ENCODE peak calls at places on chromosomes 11 and 22, in nine cellular contexts. I is omental fat pad, G is GM12864, L is astrocyte of the cerebellum, D is GM12865, N is AG04450, S is WTC11, J is uterus, M is esophagus muscularis mucosa. C is an unnamed sample.

GRCh38 chr11:103668859-103669258 is 367.6 kb upstream of the DDI1 start:
- DNase-seq in I (no peak), G (no peak), L (no peak), D (no peak), N (no peak), S (no peak), J (no peak), M (no peak), C (no peak)

GRCh38 chr22:27218521-27218920 is 561.1 kb downstream of the MIAT start:
- DNase-seq in I (no peak), G (no peak), L (no peak), D (no peak), N (no peak), S (no peak), J (peak; percentile 77), M (no peak), C (no peak)

GRCh38 chr11:65442952-65443351 is 20.4 kb downstream of the NEAT1 start:
- DNase-seq in I (no peak), G (no peak), L (no peak), D (peak; percentile 43), N (no peak), S (no peak), J (peak; percentile 20), M (peak; percentile 37), C (no peak)

GRCh38 chr11:115645631-115646271 is 141.5 kb upstream of the CADM1 start:
- DNase-seq in I (no peak), G (no peak), L (no peak), D (no peak), N (no peak), S (peak; percentile 87), J (peak; percentile 24), M (no peak), C (no peak)

GRCh38 chr11:68090706-68091105 is 30.5 kb downstream of the CHKA start:
- DNase-seq in I (no peak), G (no peak), L (no peak), D (peak; percentile 24), N (no peak), S (no peak), J (no peak), M (no peak), C (peak; percentile 22)

GRCh38 chr11:3674189-3674588 is 3.0 kb upstream of the CHRNA10 start:
- DNase-seq in I (no peak), G (no peak), L (peak; percentile 71), D (no peak), N (peak; percentile 16), S (no peak), J (no peak), M (no peak), C (no peak)

GRCh38 chr22:40116496-40117200 is 61.1 kb upstream of the TNRC6B start:
- DNase-seq in I (no peak), G (no peak), L (no peak), D (no peak), N (no peak), S (no peak), J (no peak), M (no peak), C (peak; percentile 49)

GRCh38 chr11:32706985-32707736 is 87.3 kb downstream of the CCDC73 start:
- DNase-seq in I (no peak), G (no peak), L (peak; percentile 75), D (peak; percentile 30), N (peak; percentile 21), S (no peak), J (no peak), M (no peak), C (no peak)

GRCh38 chr11:64629796-64630562 is 39.0 kb downstream of the SLC22A12 start:
- DNase-seq in I (no peak), G (no peak), L (no peak), D (no peak), N (no peak), S (peak; percentile 99), J (peak; percentile 47), M (no peak), C (no peak)

GRCh38 chr11:67163006-67163405 is 43.9 kb downstream of the KDM2A start:
- DNase-seq in I (no peak), G (no peak), L (no peak), D (no peak), N (no peak), S (no peak), J (no peak), M (no peak), C (no peak)

GRCh38 chr22:39994046-39994565 is 648 bp upstream of the FAM83F start:
- DNase-seq in I (no peak), G (no peak), L (no peak), D (no peak), N (no peak), S (no peak), J (no peak), M (no peak), C (peak; percentile 86)

GRCh38 chr11:2413735-2414579 is 13.4 kb downstream of the TSSC4 start:
- DNase-seq in I (no peak), G (no peak), L (no peak), D (no peak), N (no peak), S (no peak), J (no peak), M (no peak), C (no peak)

GRCh38 chr11:8220261-8221024 is 43.2 kb downstream of the LMO1 start:
- DNase-seq in I (no peak), G (no peak), L (no peak), D (no peak), N (no peak), S (no peak), J (no peak), M (no peak), C (no peak)

GRCh38 chr11:8217926-8218325 is 45.8 kb downstream of the LMO1 start:
- DNase-seq in I (no peak), G (no peak), L (no peak), D (no peak), N (no peak), S (no peak), J (no peak), M (no peak), C (no peak)

GRCh38 chr11:8218409-8218808 is 45.3 kb downstream of the LMO1 start:
- DNase-seq in I (no peak), G (no peak), L (no peak), D (no peak), N (no peak), S (no peak), J (no peak), M (no peak), C (no peak)

GRCh38 chr11:8218840-8219239 is 44.8 kb downstream of the LMO1 start:
- DNase-seq in I (no peak), G (no peak), L (no peak), D (no peak), N (no peak), S (no peak), J (no peak), M (no peak), C (no peak)

DNA sequence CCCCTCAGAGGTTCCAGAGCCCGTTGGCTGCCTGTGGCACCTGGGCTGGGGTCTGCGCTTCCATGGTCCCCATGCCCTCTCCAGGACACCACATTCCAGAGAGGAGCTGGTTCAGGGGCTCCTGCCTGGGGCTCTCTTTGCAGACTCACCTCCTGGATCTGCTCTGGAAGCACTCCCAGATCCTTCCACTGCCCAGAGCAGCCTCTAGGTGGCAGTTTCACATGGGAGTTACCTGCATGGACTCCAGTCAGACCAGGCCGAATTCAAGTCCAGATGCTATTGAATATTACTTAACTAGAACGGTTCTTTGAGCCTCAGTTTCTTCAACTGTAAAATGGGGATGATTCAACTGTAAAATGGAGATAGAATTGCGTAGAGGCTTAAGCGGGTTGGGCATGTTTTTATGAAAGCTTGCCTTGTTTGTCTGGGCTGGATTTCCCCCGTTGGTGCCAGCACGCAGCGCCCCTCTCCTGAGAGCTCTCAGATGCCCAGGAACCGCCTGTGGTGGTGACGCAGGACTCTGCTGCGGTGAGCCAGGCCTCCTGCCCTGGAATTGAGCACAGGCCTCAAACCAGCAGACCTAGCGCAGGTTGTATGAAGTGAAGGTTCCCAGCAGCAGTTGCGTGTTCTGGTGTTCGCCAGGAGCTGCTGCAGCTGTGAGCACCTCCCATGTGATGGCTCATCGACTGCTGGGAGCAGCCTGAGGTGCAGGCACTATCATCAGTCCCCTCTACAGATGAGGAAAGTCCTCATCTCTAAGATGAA is 44.2 kb downstream of the LMO1 start:
- DNase-seq in I (no peak), G (peak; percentile 10), L (peak; percentile 34), D (peak; percentile 60), N (peak; percentile 15), S (peak; percentile 75), J (no peak), M (no peak), C (peak; percentile 38)
- TF ChIP-seq CTCF in I (no peak), G (peak; percentile 80), L (peak; percentile 89), D (peak; percentile 74), N (peak; percentile 76), S (peak; percentile 54), J (peak; percentile 19), M (peak; percentile 33), C (peak; percentile 36)

GRCh38 chr11:90208857-90209256 is 14.0 kb downstream of the CHORDC1 start:
- DNase-seq in I (no peak), G (no peak), L (no peak), D (no peak), N (no peak), S (no peak), J (no peak), M (no peak), C (no peak)

GRCh38 chr11:90204407-90204806 is 18.4 kb downstream of the CHORDC1 start:
- DNase-seq in I (no peak), G (no peak), L (no peak), D (no peak), N (no peak), S (no peak), J (no peak), M (no peak), C (no peak)

GRCh38 chr11:90202342-90202741 is 20.5 kb downstream of the CHORDC1 start:
- DNase-seq in I (no peak), G (no peak), L (no peak), D (no peak), N (no peak), S (no peak), J (no peak), M (no peak), C (no peak)

GRCh38 chr11:90204832-90205646 is 17.8 kb downstream of the CHORDC1 start:
- DNase-seq in I (no peak), G (peak; percentile 27), L (peak; percentile 51), D (peak; percentile 63), N (peak; percentile 23), S (no peak), J (no peak), M (no peak), C (peak; percentile 17)
- TF ChIP-seq CTCF in I (no peak), G (peak; percentile 81), L (peak; percentile 89), D (peak; percentile 78), N (peak; percentile 95), S (peak; percentile 76), J (peak; percentile 80), M (peak; percentile 86), C (peak; percentile 91)

GRCh38 chr22:20438678-20439492 is 1.3 kb upstream of the SCARF2 start:
- DNase-seq in I (no peak), G (no peak), L (no peak), D (no peak), N (no peak), S (peak; percentile 54), J (no peak), M (no peak), C (no peak)
- TF ChIP-seq CTCF in I (no peak), G (no peak), L (peak; percentile 38), D (no peak), N (peak; percentile 29), S (no peak), J (no peak), M (no peak), C (no peak)

DNA sequence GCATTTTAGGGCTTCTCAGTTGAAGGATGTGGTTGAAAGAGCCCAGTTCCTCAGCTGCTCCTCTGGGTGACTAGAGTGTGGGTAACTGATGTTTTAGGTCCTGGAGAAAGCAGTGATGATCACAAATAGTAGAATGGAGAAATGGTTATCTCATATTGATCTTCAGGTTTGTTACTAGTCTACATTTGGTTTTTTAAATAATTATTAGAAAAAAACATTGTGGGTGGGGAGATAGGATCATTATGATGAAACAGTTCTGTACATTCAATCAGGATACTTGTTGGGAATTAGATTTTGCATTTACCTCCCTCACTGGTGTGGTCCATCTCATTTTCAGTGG is 24.9 kb downstream of the SREBF2 start:
- DNase-seq in I (no peak), G (no peak), L (no peak), D (no peak), N (no peak), S (no peak), J (no peak), M (no peak), C (no peak)
- TF ChIP-seq CTCF in I (no peak), G (no peak), L (no peak), D (no peak), N (no peak), S (no peak), J (no peak), M (no peak), C (peak; percentile 50)